ENCODE peak calls at places on chromosomes 1 and 21, in eight cellular contexts. H, R, Y, S, E, K, V and O are unnamed samples.

GRCh38 chr1:85344256-85344694 is 67.8 kb upstream of the BCL10 start:
- DNase-seq in Y (no peak), S (peak), E (no peak), V (peak), K (peak), R (peak), H (no peak), O (peak)

GRCh38 chr21:21383126-21383525 is 384.9 kb downstream of the NCAM2 start:
- DNase-seq in K (no peak), Y (no peak), S (no peak), H (no peak), E (no peak), V (no peak), R (peak), O (peak)

GRCh38 chr1:10498231-10498630 is 23.5 kb downstream of the PEX14 start:
- DNase-seq in H (no peak), E (no peak), S (no peak), K (no peak), R (no peak), Y (no peak), V (no peak), O (no peak)

GRCh38 chr1:68010094-68010493 is 40.3 kb downstream of the DIRAS3 start:
- DNase-seq in R (peak), S (peak), Y (no peak), V (peak), K (peak), E (no peak), H (no peak), O (no peak)

GRCh38 chr1:32798679-32799416 is 18.3 kb downstream of the YARS1 start:
- DNase-seq in E (no peak), Y (no peak), V (no peak), S (no peak), H (no peak), K (no peak), R (no peak), O (no peak)

GRCh38 chr1:178300350-178300699 is 196.4 kb downstream of the CLEC20A start:
- DNase-seq in Y (no peak), K (no peak), S (no peak), V (no peak), H (no peak), E (no peak), R (no peak), O (no peak)

GRCh38 chr1:11053758-11054137 is 6.1 kb downstream of the SRM start:
- DNase-seq in K (no peak), V (peak), Y (no peak), E (no peak), R (peak), H (no peak), S (no peak), O (no peak)

GRCh38 chr1:204323887-204324286 is 35.8 kb downstream of the PLEKHA6 start:
- DNase-seq in R (peak), Y (no peak), H (no peak), S (peak), V (peak), E (no peak), K (peak), O (no peak)

GRCh38 chr1:107531065-107531908 is 390.4 kb downstream of the NTNG1 start:
- DNase-seq in V (no peak), E (no peak), S (peak), H (no peak), R (no peak), K (peak), Y (no peak), O (no peak)

GRCh38 chr1:33167650-33168447 is 14.0 kb downstream of the TRIM62 start:
- DNase-seq in H (no peak), R (no peak), K (peak), V (no peak), Y (no peak), S (no peak), E (no peak), O (no peak)

GRCh38 chr1:81876901-81877750 is 76.4 kb downstream of the ADGRL2 start:
- DNase-seq in K (peak), Y (no peak), E (no peak), S (peak), R (peak), H (no peak), V (peak), O (no peak)

GRCh38 chr1:19209439-19209989 is 552 bp downstream of the UBR4 start:
- DNase-seq in V (peak), E (peak), H (no peak), K (peak), Y (peak), R (peak), S (peak), O (peak)

GRCh38 chr1:202648822-202649221 is 61.4 kb downstream of the SYT2 start:
- DNase-seq in R (no peak), K (no peak), H (no peak), V (no peak), S (no peak), E (no peak), Y (no peak), O (no peak)

GRCh38 chr1:44811714-44812151 is 3.4 kb downstream of the BTBD19 start:
- DNase-seq in V (peak), S (no peak), H (no peak), K (no peak), R (peak), Y (peak), E (no peak), O (peak)

GRCh38 chr1:53834776-53835175 is 3.3 kb downstream of the NDC1 start:
- DNase-seq in E (no peak), H (no peak), R (no peak), S (no peak), V (no peak), K (no peak), Y (no peak), O (no peak)

GRCh38 chr1:30579580-30579979 is 143.8 kb downstream of the MATN1 start:
- DNase-seq in H (no peak), R (no peak), E (no peak), S (no peak), Y (no peak), V (no peak), K (no peak), O (no peak)

GRCh38 chr1:7594714-7595295 is 176.3 kb upstream of the VAMP3 start:
- DNase-seq in Y (no peak), V (no peak), E (no peak), R (no peak), H (no peak), S (no peak), K (no peak), O (no peak)

GRCh38 chr1:116026626-116027025 is 50.3 kb downstream of the SLC22A15 start:
- DNase-seq in E (no peak), V (no peak), H (no peak), Y (no peak), S (no peak), R (no peak), K (no peak), O (no peak)

GRCh38 chr1:192600264-192600663 is 24.7 kb downstream of the RGS1 start:
- DNase-seq in K (peak), H (no peak), V (no peak), Y (no peak), R (no peak), S (no peak), E (no peak), O (no peak)

GRCh38 chr1:3641046-3641760 is 8.7 kb downstream of the WRAP73 start:
- DNase-seq in R (no peak), K (no peak), Y (no peak), S (no peak), V (no peak), E (no peak), H (no peak), O (no peak)

GRCh38 chr1:229230136-229230892 is 40.6 kb upstream of the RAB4A start:
- DNase-seq in V (no peak), R (no peak), E (no peak), S (peak), K (peak), Y (no peak), H (no peak), O (no peak)

GRCh38 chr1:116433283-116434257 is 60.5 kb downstream of the ATP1A1 start:
- DNase-seq in H (no peak), K (peak), S (no peak), E (no peak), R (peak), V (peak), Y (no peak), O (no peak)

GRCh38 chr1:243325305-243325890 is 69.6 kb downstream of the SDCCAG8 start:
- DNase-seq in E (no peak), Y (no peak), K (peak), R (peak), S (peak), V (peak), H (no peak), O (no peak)

GRCh38 chr1:183583466-183583865 is 6.8 kb downstream of the NCF2 start:
- DNase-seq in S (no peak), H (no peak), Y (no peak), E (no peak), R (peak), K (peak), V (no peak), O (no peak)

GRCh38 chr1:20210736-20211405 is 24.6 kb upstream of the PLA2G2C start:
- DNase-seq in S (peak), E (no peak), R (no peak), V (no peak), K (peak), H (no peak), Y (no peak), O (no peak)

GRCh38 chr1:152777510-152778137 is 2.7 kb downstream of the LCE1F start:
- DNase-seq in Y (no peak), K (no peak), R (no peak), V (peak), H (no peak), S (no peak), E (no peak), O (peak)

GRCh38 chr21:32698971-32699693 is 28.7 kb downstream of the SYNJ1 start:
- DNase-seq in Y (no peak), R (peak), V (no peak), S (no peak), H (no peak), E (no peak), K (no peak), O (no peak)

GRCh38 chr1:245469734-245470133 is 314.9 kb downstream of the KIF26B start:
- DNase-seq in V (no peak), H (no peak), Y (no peak), K (no peak), E (no peak), S (no peak), R (no peak), O (no peak)

GRCh38 chr1:75969550-75969949 is 37.3 kb upstream of the ASB17 start:
- DNase-seq in H (no peak), S (no peak), Y (no peak), E (no peak), R (no peak), V (peak), K (peak), O (no peak)

GRCh38 chr1:226990133-226990716 is 50.1 kb downstream of the COQ8A start:
- DNase-seq in R (peak), S (no peak), H (no peak), V (no peak), Y (peak), E (no peak), K (no peak), O (no peak)

GRCh38 chr1:77975907-77976306 is 3.0 kb downstream of the FUBP1 start:
- DNase-seq in K (peak), H (no peak), E (no peak), Y (no peak), R (no peak), V (no peak), S (no peak), O (no peak)

GRCh38 chr1:247829651-247830050 is 5.7 kb upstream of the OR14A16 start:
- DNase-seq in E (no peak), R (no peak), S (no peak), V (no peak), Y (no peak), K (no peak), H (no peak), O (no peak)

GRCh38 chr1:94543003-94543402 is 1.4 kb upstream of the F3 start:
- DNase-seq in E (no peak), V (no peak), R (peak), S (no peak), Y (no peak), K (peak), H (no peak), O (no peak)

GRCh38 chr1:94540440-94541174 is 952 bp downstream of the F3 start:
- DNase-seq in E (no peak), K (no peak), H (no peak), R (no peak), Y (no peak), S (no peak), V (no peak), O (no peak)

GRCh38 chr1:94539496-94539895 is 2.1 kb downstream of the F3 start:
- DNase-seq in Y (no peak), E (no peak), K (peak), V (peak), R (peak), H (no peak), S (no peak), O (no peak)

GRCh38 chr1:94542088-94542671 is 621 bp upstream of the F3 start:
- DNase-seq in Y (no peak), S (no peak), H (no peak), K (peak), V (no peak), E (peak), R (peak), O (peak)

GRCh38 chr1:94541175-94542087 is at the start of gene F3:
- DNase-seq in V (peak), R (peak), K (peak), E (peak), H (peak), Y (no peak), S (peak), O (peak)
- TF ChIP-seq CTCF in V (peak), R (no peak), K (peak), E (no peak), H (peak), Y (no peak), S (no peak), O (no peak)

DNA sequence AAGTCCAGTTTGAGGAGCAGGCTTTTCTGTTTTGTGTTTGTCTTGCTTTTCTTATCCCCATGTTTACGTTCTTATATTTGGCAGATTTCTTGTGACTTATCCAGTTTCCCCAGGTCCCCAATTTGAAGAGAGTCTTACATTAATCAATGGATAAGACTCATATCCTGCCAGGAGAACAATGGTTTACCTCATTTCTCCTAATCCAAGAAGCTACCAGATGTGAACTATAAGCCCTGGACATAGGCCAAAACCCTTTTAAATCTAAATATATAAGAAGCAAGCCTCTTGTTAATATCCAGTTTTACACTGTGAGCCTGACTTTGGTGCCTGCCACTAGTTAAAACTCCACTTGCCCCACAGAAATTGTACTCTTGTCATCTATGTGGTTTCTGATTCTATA is 15.1 kb upstream of the COP1 start:
- DNase-seq in V (no peak), H (no peak), K (no peak), R (no peak), Y (no peak), S (no peak), E (no peak), O (no peak)
- TF ChIP-seq CTCF in V (no peak), H (no peak), K (no peak), R (no peak), Y (no peak), S (no peak), E (no peak), O (no peak)

GRCh38 chr1:221444346-221444745 is 297.5 kb downstream of the DUSP10 start:
- DNase-seq in S (no peak), E (no peak), K (no peak), H (no peak), Y (no peak), R (peak), V (no peak), O (no peak)

GRCh38 chr1:221451741-221452140 is 290.1 kb downstream of the DUSP10 start:
- DNase-seq in Y (no peak), V (no peak), S (no peak), E (no peak), R (no peak), H (no peak), K (peak), O (no peak)

GRCh38 chr1:221454096-221454495 is 287.8 kb downstream of the DUSP10 start:
- DNase-seq in V (peak), R (no peak), Y (no peak), K (no peak), S (no peak), H (no peak), E (no peak), O (no peak)

GRCh38 chr1:221449801-221450470 is 292.0 kb downstream of the DUSP10 start:
- DNase-seq in H (no peak), E (no peak), R (peak), Y (no peak), S (peak), K (peak), V (peak), O (no peak)

DNA sequence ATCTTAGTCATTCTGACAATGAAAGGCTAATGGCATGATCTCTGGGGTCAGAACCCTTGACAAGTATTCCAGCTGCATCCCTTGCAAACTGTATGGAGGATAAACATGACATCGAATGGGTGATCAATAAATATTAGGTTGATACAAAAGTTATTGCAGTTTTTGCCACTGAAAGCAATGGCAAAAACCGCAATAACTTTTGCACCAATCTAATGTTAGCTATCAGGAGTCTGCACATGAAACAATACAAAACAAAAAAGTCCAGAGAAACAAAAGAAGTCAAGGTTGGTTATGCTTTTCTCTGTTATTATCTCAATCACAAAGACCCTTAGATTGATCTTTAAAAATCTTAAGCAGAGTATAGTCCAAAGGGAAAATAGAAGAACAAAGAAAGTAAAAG is 292.7 kb downstream of the DUSP10 start:
- DNase-seq in E (no peak), H (no peak), Y (no peak), V (no peak), K (no peak), R (no peak), S (no peak), O (no peak)
- TF ChIP-seq CTCF in E (no peak), H (no peak), Y (no peak), V (no peak), K (no peak), R (no peak), S (no peak), O (no peak)

GRCh38 chr1:113453771-113454083 is 63.4 kb downstream of the MAGI3 start:
- DNase-seq in H (no peak), V (no peak), Y (no peak), E (no peak), R (no peak), K (no peak), S (no peak), O (no peak)
- TF ChIP-seq CTCF in H (no peak), V (no peak), Y (no peak), E (no peak), R (no peak), K (no peak), S (no peak), O (no peak)

GRCh38 chr1:6188466-6188865 is 8.3 kb upstream of the CHD5 start:
- DNase-seq in R (no peak), V (no peak), E (no peak), K (no peak), S (no peak), Y (no peak), H (no peak), O (no peak)

GRCh38 chr1:6185151-6185550 is 5.0 kb upstream of the CHD5 start:
- DNase-seq in K (no peak), R (peak), E (no peak), V (peak), Y (no peak), H (no peak), S (no peak), O (no peak)

GRCh38 chr1:6183520-6183989 is 3.4 kb upstream of the CHD5 start:
- DNase-seq in H (no peak), K (no peak), E (no peak), R (no peak), S (no peak), Y (no peak), V (peak), O (no peak)

GRCh38 chr1:6184083-6184783 is 4.1 kb upstream of the CHD5 start:
- DNase-seq in Y (no peak), E (no peak), V (no peak), R (no peak), S (no peak), K (no peak), H (no peak), O (no peak)

DNA sequence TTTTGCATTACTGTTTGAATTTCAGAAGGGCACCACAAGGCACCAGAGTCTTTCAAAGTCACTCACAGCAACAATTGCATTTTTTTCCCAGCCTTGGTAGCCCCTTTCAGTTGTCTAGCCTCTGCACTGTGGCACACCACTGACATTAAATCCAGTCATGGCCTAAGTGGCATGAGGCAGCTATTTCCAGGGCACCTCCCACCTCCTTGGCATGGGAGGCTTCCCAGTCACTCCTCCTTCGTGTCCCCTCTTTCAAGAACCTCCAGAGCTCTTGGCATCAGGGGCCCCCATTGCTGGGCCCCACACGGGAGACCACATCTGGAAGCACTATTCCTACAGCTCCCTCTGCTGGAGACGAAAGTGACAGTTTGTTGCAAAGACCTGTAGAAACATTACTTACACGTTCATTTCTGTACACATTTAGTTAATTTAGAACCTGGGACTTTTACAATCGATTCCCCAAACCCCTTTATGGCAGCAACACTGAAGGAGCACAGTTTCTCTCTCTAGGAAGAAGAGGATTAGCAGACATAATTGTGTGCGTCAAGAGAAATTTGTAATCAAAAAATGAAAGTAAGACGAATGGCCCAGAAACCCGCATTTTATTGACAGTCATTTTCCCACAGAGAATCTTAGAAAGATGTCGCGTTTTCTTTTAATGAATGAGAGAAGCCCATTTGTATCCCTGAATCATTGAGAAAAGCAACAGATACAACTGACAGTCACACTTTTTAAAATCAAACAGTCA is 5.7 kb upstream of the CHD5 start:
- DNase-seq in H (no peak), Y (no peak), R (peak), V (peak), S (no peak), K (peak), E (no peak), O (no peak)
- TF ChIP-seq CTCF in H (peak), Y (peak), R (peak), V (peak), S (peak), K (peak), E (no peak), O (peak)

DNA sequence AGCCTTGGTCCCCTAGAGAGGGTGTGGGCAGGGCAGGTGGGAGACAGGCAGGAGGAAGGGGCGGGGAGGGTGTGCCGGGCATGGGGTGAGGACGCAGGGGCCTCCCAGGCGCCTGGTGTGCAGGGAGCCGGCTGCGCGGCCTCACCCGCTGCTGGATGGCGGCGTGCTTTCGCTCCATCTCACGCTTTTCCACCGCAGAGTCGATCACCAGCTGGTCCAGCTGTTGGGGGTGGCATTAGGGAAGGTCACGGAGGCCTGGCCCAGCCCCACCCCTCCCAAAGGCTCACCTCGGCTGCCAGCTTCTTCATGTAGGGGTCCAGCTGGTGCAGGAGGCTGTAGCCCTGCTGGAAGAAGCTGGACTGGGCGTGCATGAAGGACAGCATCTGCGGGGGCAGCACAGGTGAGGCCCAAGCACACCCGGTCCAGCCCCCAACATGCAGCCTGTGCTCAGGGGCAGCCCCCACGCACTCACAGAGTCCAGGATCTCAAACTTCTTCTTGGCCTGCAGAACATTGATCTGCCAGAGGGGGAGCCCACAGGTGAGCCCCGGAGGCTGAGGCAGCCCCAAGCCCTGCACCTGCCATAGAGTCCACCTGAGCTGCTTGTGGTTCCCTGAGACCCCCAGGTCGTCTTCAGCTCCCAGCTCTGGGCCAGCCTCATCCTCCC is 7.9 kb downstream of the ACAP3 start:
- DNase-seq in E (no peak), K (no peak), S (no peak), R (no peak), V (no peak), H (no peak), Y (no peak), O (peak)
- TF ChIP-seq CTCF in E (no peak), K (peak), S (peak), R (peak), V (peak), H (peak), Y (peak), O (peak)